ENCODE peak calls at places on chromosome 9, in six cellular contexts. V is epithelial cell of esophagus, R is astrocyte of the spinal cord, P is fibroblast of mammary gland, U is neural crest cell, L is Peyer's patch. J is an unnamed sample.

GRCh38 chr9:95373069-95373681 is 55.7 kb upstream of the FANCC start:
- DNase-seq in R (no peak), U (no peak), V (no peak), L (no peak), P (no peak), J (no peak)

GRCh38 chr9:6968271-6968670 is 210.5 kb downstream of the KDM4C start:
- DNase-seq in V (no peak), R (peak; percentile 75), P (peak; percentile 60), L (no peak), U (no peak), J (no peak)

GRCh38 chr9:13810510-13810909 is 503.4 kb downstream of the NFIB start:
- DNase-seq in R (peak; percentile 78), U (no peak), V (no peak), L (no peak), P (no peak), J (no peak)

GRCh38 chr9:135479469-135480052 is at the start of gene PPP1R26:
- DNase-seq in R (no peak), P (no peak), V (no peak), U (peak; percentile 30), L (no peak), J (no peak)

GRCh38 chr9:83220737-83221136 is 157.8 kb upstream of the RASEF start:
- DNase-seq in L (no peak), P (peak; percentile 67), R (peak; percentile 84), V (peak; percentile 87), U (no peak), J (no peak)

GRCh38 chr9:104927912-104928740 is at the start of gene ABCA1:
- DNase-seq in L (peak; percentile 85), U (peak; percentile 74), R (peak; percentile 87), V (peak; percentile 82), P (peak; percentile 77), J (peak; percentile 96)

GRCh38 chr9:26744362-26744965 is 148.1 kb downstream of the CAAP1 start:
- DNase-seq in L (no peak), P (peak; percentile 52), V (peak; percentile 49), U (no peak), R (peak; percentile 45), J (no peak)

GRCh38 chr9:78357165-78357873 is 60.4 kb downstream of the PSAT1 start:
- DNase-seq in R (no peak), L (no peak), P (no peak), V (no peak), U (no peak), J (no peak)

GRCh38 chr9:78238061-78239038 is 2.5 kb downstream of the CEP78 start:
- DNase-seq in P (no peak), L (no peak), V (no peak), U (no peak), R (no peak), J (no peak)

GRCh38 chr9:101880846-101881245 is 142.4 kb upstream of the GRIN3A start:
- DNase-seq in P (no peak), R (no peak), V (no peak), U (no peak), L (no peak), J (no peak)

GRCh38 chr9:1005043-1005667 is 28.7 kb downstream of the DMRT3 start:
- DNase-seq in U (peak; percentile 18), P (peak; percentile 61), R (peak; percentile 43), L (no peak), V (peak; percentile 76), J (peak; percentile 60)

GRCh38 chr9:115930472-115930871 is 223.1 kb upstream of the PAPPA start:
- DNase-seq in L (no peak), V (peak; percentile 3), R (no peak), U (no peak), P (no peak), J (no peak)

GRCh38 chr9:117278656-117279055 is 136.2 kb downstream of the ASTN2 start:
- DNase-seq in R (no peak), V (no peak), U (no peak), L (no peak), P (no peak), J (no peak)

GRCh38 chr9:83259558-83259957 is 196.6 kb upstream of the RASEF start:
- DNase-seq in U (no peak), R (no peak), L (no peak), V (no peak), P (no peak), J (no peak)

GRCh38 chr9:95725045-95725444 is 150.4 kb upstream of the ERCC6L2 start:
- DNase-seq in L (no peak), U (no peak), V (no peak), R (no peak), P (no peak), J (no peak)

GRCh38 chr9:132242621-132243155 is 80.8 kb downstream of the NTNG2 start:
- DNase-seq in L (no peak), U (no peak), P (no peak), R (no peak), V (no peak), J (no peak)

GRCh38 chr9:125511780-125512179 is 195.2 kb downstream of the MAPKAP1 start:
- DNase-seq in V (peak; percentile 19), L (no peak), P (no peak), R (no peak), U (no peak), J (no peak)

GRCh38 chr9:86660146-86660545 is 287.2 kb downstream of the GAS1 start:
- DNase-seq in V (peak; percentile 19), R (peak; percentile 77), P (peak; percentile 88), L (no peak), U (no peak), J (no peak)

GRCh38 chr9:3528466-3528865 is 2.7 kb upstream of the RFX3 start:
- DNase-seq in V (no peak), U (no peak), P (no peak), R (no peak), L (no peak), J (no peak)

GRCh38 chr9:122360891-122361290 is 9.9 kb upstream of the PTGS1 start:
- DNase-seq in L (peak; percentile 24), U (no peak), V (peak; percentile 14), P (peak; percentile 35), R (no peak), J (no peak)

GRCh38 chr9:79798450-79798849 is 226.7 kb downstream of the TLE4 start:
- DNase-seq in P (no peak), U (no peak), V (no peak), L (no peak), R (no peak), J (no peak)

GRCh38 chr9:70924905-70925547 is 196.4 kb downstream of the TRPM3 start:
- DNase-seq in U (peak; percentile 8), L (no peak), P (peak; percentile 93), R (peak; percentile 90), V (peak; percentile 82), J (no peak)

GRCh38 chr9:121837113-121838010 is 185.9 kb downstream of the DAB2IP start:
- DNase-seq in L (no peak), P (peak; percentile 24), U (no peak), V (no peak), R (peak; percentile 31), J (no peak)

GRCh38 chr9:13750061-13750460 is 470.6 kb upstream of the MPDZ start:
- DNase-seq in V (peak; percentile 82), U (no peak), R (peak; percentile 97), P (peak; percentile 63), L (no peak), J (no peak)

GRCh38 chr9:86064220-86064619 is 35.1 kb downstream of the GOLM1 start:
- DNase-seq in U (no peak), R (no peak), P (no peak), V (no peak), L (no peak), J (no peak)

GRCh38 chr9:123985869-123986268 is 25.7 kb upstream of the LHX2 start:
- DNase-seq in P (no peak), U (no peak), V (no peak), L (no peak), R (no peak), J (no peak)

DNA sequence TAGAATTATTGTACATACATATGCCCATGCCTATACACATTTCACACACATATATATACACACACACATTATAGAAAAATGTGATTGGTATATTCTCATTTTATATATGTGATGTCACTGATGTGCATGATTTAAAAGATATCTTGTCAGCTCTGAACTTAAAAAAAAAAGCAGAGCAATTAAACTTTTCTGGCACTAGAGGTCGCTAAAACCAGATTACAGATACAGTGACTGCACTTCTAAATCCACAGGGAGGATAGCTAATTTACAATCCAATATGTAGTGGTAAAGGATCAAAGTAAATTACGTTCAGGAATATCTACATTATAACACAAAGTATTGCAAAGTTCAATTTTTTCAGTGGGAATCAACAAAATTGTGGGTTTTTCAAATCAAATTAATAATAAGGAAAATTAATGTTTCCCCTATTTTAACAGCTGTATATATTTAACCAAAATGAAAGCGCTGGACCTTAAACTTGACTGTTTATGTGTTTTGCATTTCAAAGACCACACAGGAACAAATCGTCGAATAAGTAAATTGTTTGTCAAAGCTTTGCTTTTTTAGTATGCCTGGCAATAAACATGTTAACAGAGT is 1201.2 kb upstream of the C9orf72 start:
- DNase-seq in P (peak; percentile 49), U (no peak), L (no peak), R (peak; percentile 50), V (peak; percentile 69), J (no peak)
- TF ChIP-seq CTCF in P (peak; percentile 61), U (peak; percentile 82), L (peak; percentile 24), R (peak; percentile 53), V (peak; percentile 63), J (peak; percentile 42)

GRCh38 chr9:136807281-136808074 is at the start of gene RABL6:
- DNase-seq in L (peak; percentile 89), V (peak; percentile 71), P (peak; percentile 58), U (peak; percentile 66), R (peak; percentile 64), J (peak; percentile 65)
- TF ChIP-seq CTCF in L (no peak), V (no peak), P (no peak), U (no peak), R (no peak), J (no peak)

DNA sequence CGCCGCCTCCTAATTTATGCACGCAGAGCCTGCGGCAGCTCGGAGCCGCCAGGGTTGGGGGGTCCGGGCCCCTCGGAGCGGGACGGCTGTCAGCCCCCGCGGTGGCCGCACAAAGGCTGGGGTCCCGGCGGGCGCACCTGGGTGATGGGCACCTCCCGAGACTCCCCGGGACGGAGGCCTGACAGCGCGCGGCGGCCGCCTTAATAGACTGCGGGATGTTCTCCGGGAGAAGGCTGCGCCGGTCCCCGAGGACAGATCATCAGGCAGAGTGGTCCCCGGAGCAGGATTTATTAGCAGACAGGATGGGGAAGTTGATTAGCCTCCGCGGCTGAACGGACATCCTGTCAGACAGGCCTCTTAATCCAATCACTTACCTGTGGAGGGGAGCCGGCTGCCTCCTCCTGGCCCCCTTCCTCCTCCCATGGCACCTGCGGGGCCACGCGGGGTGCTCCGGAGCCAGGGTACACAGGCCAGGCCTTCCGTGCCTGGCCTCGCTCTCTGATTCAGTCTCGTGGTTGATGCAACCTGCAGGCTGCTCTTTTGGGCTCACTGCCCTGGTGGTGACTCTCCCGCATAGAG is 166.9 kb downstream of the MELK start:
- DNase-seq in P (no peak), U (no peak), R (no peak), V (no peak), L (no peak), J (no peak)
- TF ChIP-seq CTCF in P (no peak), U (no peak), R (no peak), V (no peak), L (no peak), J (no peak)

GRCh38 chr9:113446323-113446740 is 17.2 kb upstream of the RGS3 start:
- DNase-seq in R (peak; percentile 69), P (peak; percentile 67), L (no peak), U (no peak), V (peak; percentile 55), J (no peak)
- TF ChIP-seq CTCF in R (peak; percentile 46), P (peak; percentile 52), L (peak; percentile 64), U (peak; percentile 84), V (peak; percentile 50), J (peak; percentile 87)

GRCh38 chr9:136536721-136537241 is 9.1 kb downstream of the NOTCH1 start:
- DNase-seq in P (no peak), R (no peak), U (no peak), V (no peak), L (no peak), J (no peak)
- TF ChIP-seq CTCF in P (no peak), R (no peak), U (no peak), V (no peak), L (no peak), J (no peak)

J was measured in CD14-positive monocyte.